ENCODE peak calls at places on chromosomes 12 and 14, in five cellular contexts. One of them, this sample, is unnamed.

GRCh38 chr14:94342334-94342934 is 19.3 kb upstream of the SERPINA6 start:
- DNase-seq in kidney: peak; percentile 90
- DNase-seq in tibial artery: peak; percentile 90
- DNase-seq in colonic mucosa: peak; percentile 94
- DNase-seq in hepatocyte: peak; percentile 92
- DNase-seq in this sample: no peak

GRCh38 chr12:74644681-74645080 is 107.0 kb downstream of the ATXN7L3B start:
- DNase-seq in kidney: no peak
- DNase-seq in tibial artery: no peak
- DNase-seq in colonic mucosa: no peak
- DNase-seq in hepatocyte: no peak
- DNase-seq in this sample: no peak

GRCh38 chr12:87332987-87333761 is 696.0 kb downstream of the C12orf50 start:
- DNase-seq in kidney: no peak
- DNase-seq in tibial artery: no peak
- DNase-seq in colonic mucosa: no peak
- DNase-seq in hepatocyte: no peak
- DNase-seq in this sample: no peak

GRCh38 chr12:11853126-11853525 is 203.7 kb downstream of the ETV6 start:
- DNase-seq in kidney: no peak
- DNase-seq in tibial artery: no peak
- DNase-seq in colonic mucosa: peak; percentile 56
- DNase-seq in hepatocyte: no peak
- DNase-seq in this sample: no peak

GRCh38 chr12:27498159-27498558 is 25.8 kb upstream of the PPFIBP1 start:
- DNase-seq in kidney: no peak
- DNase-seq in tibial artery: no peak
- DNase-seq in colonic mucosa: no peak
- DNase-seq in hepatocyte: no peak
- DNase-seq in this sample: no peak

GRCh38 chr14:68978550-68978911 is 571 bp downstream of the ACTN1 start:
- DNase-seq in kidney: peak; percentile 89
- DNase-seq in tibial artery: peak; percentile 86
- DNase-seq in colonic mucosa: peak; percentile 70
- DNase-seq in hepatocyte: peak; percentile 82
- DNase-seq in this sample: peak; percentile 80

GRCh38 chr12:107948675-107949074 is 174.2 kb downstream of the ASCL4 start:
- DNase-seq in kidney: no peak
- DNase-seq in tibial artery: no peak
- DNase-seq in colonic mucosa: no peak
- DNase-seq in hepatocyte: no peak
- DNase-seq in this sample: no peak

GRCh38 chr14:21933681-21934080 is 260.1 kb upstream of the OR4E1 start:
- DNase-seq in kidney: no peak
- DNase-seq in tibial artery: no peak
- DNase-seq in colonic mucosa: no peak
- DNase-seq in hepatocyte: peak; percentile 19
- DNase-seq in this sample: no peak

GRCh38 chr12:3487027-3487426 is 4.0 kb upstream of the PRMT8 start:
- DNase-seq in kidney: no peak
- DNase-seq in tibial artery: no peak
- DNase-seq in colonic mucosa: no peak
- DNase-seq in hepatocyte: no peak
- DNase-seq in this sample: no peak

GRCh38 chr12:51269174-51270066 is 795 bp downstream of the SMAGP start:
- DNase-seq in kidney: peak; percentile 85
- DNase-seq in tibial artery: no peak
- DNase-seq in colonic mucosa: peak; percentile 86
- DNase-seq in hepatocyte: peak; percentile 85
- DNase-seq in this sample: peak; percentile 71

GRCh38 chr12:19643635-19644034 is 204.3 kb downstream of the AEBP2 start:
- DNase-seq in kidney: no peak
- DNase-seq in tibial artery: no peak
- DNase-seq in colonic mucosa: no peak
- DNase-seq in hepatocyte: peak; percentile 64
- DNase-seq in this sample: no peak

GRCh38 chr12:29944269-29945000 is 160.7 kb upstream of the TMTC1 start:
- DNase-seq in kidney: no peak
- DNase-seq in tibial artery: no peak
- DNase-seq in colonic mucosa: no peak
- DNase-seq in hepatocyte: no peak
- DNase-seq in this sample: no peak

GRCh38 chr12:20716037-20716436 is 20.9 kb downstream of the SLCO1C1 start:
- DNase-seq in kidney: no peak
- DNase-seq in tibial artery: no peak
- DNase-seq in colonic mucosa: peak; percentile 49
- DNase-seq in hepatocyte: peak; percentile 13
- DNase-seq in this sample: no peak

GRCh38 chr14:35362911-35363374 is 41.6 kb downstream of the NFKBIA start:
- DNase-seq in kidney: peak; percentile 39
- DNase-seq in tibial artery: no peak
- DNase-seq in colonic mucosa: no peak
- DNase-seq in hepatocyte: no peak
- DNase-seq in this sample: no peak

GRCh38 chr14:60862283-60862682 is 118.6 kb downstream of the TRMT5 start:
- DNase-seq in kidney: no peak
- DNase-seq in tibial artery: peak; percentile 65
- DNase-seq in colonic mucosa: peak; percentile 78
- DNase-seq in hepatocyte: peak; percentile 57
- DNase-seq in this sample: no peak

GRCh38 chr12:92070054-92070863 is 75.4 kb downstream of the BTG1 start:
- DNase-seq in kidney: no peak
- DNase-seq in tibial artery: no peak
- DNase-seq in colonic mucosa: peak; percentile 74
- DNase-seq in hepatocyte: peak; percentile 78
- DNase-seq in this sample: no peak

GRCh38 chr12:122421815-122422737 is at the start of gene CLIP1:
- DNase-seq in kidney: peak; percentile 89
- DNase-seq in tibial artery: peak; percentile 83
- DNase-seq in colonic mucosa: peak; percentile 63
- DNase-seq in hepatocyte: peak; percentile 89
- DNase-seq in this sample: peak; percentile 80

GRCh38 chr12:115118177-115118724 is 434.3 kb upstream of the TBX3 start:
- DNase-seq in kidney: no peak
- DNase-seq in tibial artery: no peak
- DNase-seq in colonic mucosa: no peak
- DNase-seq in hepatocyte: peak; percentile 17
- DNase-seq in this sample: no peak

GRCh38 chr12:80622271-80622670 is 85.2 kb upstream of the MYF6 start:
- DNase-seq in kidney: no peak
- DNase-seq in tibial artery: no peak
- DNase-seq in colonic mucosa: no peak
- DNase-seq in hepatocyte: no peak
- DNase-seq in this sample: no peak

GRCh38 chr12:128695697-128696096 is 128.1 kb downstream of the SLC15A4 start:
- DNase-seq in kidney: no peak
- DNase-seq in tibial artery: no peak
- DNase-seq in colonic mucosa: no peak
- DNase-seq in hepatocyte: no peak
- DNase-seq in this sample: no peak

GRCh38 chr12:128690641-128691040 is 133.1 kb downstream of the SLC15A4 start:
- DNase-seq in kidney: no peak
- DNase-seq in tibial artery: no peak
- DNase-seq in colonic mucosa: no peak
- DNase-seq in hepatocyte: no peak
- DNase-seq in this sample: no peak

GRCh38 chr12:128693115-128693514 is 130.6 kb downstream of the SLC15A4 start:
- DNase-seq in kidney: no peak
- DNase-seq in tibial artery: no peak
- DNase-seq in colonic mucosa: no peak
- DNase-seq in hepatocyte: no peak
- DNase-seq in this sample: no peak

GRCh38 chr12:128694445-128694844 is 129.3 kb downstream of the SLC15A4 start:
- DNase-seq in kidney: no peak
- DNase-seq in tibial artery: no peak
- DNase-seq in colonic mucosa: no peak
- DNase-seq in hepatocyte: no peak
- DNase-seq in this sample: no peak

GRCh38 chr12:128693771-128694170 is 130.0 kb downstream of the SLC15A4 start:
- DNase-seq in kidney: no peak
- DNase-seq in tibial artery: no peak
- DNase-seq in colonic mucosa: no peak
- DNase-seq in hepatocyte: no peak
- DNase-seq in this sample: no peak
- TF ChIP-seq CTCF in kidney: no peak
- TF ChIP-seq CTCF in tibial artery: no peak
- TF ChIP-seq CTCF in colonic mucosa: no peak
- TF ChIP-seq CTCF in hepatocyte: no peak
- TF ChIP-seq CTCF in this sample: no peak

DNA sequence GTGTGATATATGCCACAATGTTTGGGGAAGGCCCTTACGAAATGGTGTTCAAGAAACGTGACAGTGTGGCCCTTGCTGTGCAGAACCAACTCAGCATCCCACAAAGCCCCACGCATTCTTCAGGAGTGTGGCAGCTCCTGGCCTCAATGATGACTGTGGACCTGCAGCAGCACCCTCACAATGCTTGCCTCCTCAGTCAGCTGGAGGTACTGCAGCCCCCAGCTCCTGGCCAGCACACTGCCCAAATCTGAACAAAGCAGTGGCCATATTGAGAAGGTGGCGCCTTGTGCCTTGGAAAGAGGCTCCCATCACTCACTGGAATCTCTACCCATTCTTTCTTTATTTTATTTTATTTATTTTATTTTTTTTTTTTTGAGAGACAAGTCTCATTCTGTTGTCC is 10.4 kb downstream of the POLE2 start:
- DNase-seq in kidney: no peak
- DNase-seq in tibial artery: no peak
- DNase-seq in colonic mucosa: no peak
- DNase-seq in hepatocyte: no peak
- DNase-seq in this sample: no peak
- TF ChIP-seq CTCF in kidney: no peak
- TF ChIP-seq CTCF in tibial artery: no peak
- TF ChIP-seq CTCF in colonic mucosa: no peak
- TF ChIP-seq CTCF in hepatocyte: no peak
- TF ChIP-seq CTCF in this sample: peak; percentile 48

DNA sequence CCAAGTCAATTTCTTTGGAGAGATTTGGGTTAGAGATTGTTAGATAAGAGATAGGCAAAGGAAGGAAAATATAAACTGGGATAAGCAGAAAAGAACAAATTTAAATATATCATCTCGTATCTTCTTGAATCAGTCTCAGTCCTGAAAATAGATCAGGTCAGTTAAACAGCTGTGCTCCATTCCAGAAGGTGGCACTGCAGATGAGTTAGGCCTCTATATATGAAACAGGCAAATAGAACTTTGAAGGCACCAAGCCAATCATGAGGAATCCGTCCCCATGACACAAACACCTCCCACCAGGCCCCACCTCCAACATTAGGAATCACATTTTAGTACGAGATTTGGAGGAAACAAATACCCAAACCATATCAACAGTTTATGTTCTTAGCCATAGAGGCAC is 605.5 kb upstream of the USP15 start:
- DNase-seq in kidney: no peak
- DNase-seq in tibial artery: no peak
- DNase-seq in colonic mucosa: no peak
- DNase-seq in hepatocyte: peak; percentile 14
- DNase-seq in this sample: no peak
- TF ChIP-seq CTCF in kidney: peak; percentile 28
- TF ChIP-seq CTCF in tibial artery: no peak
- TF ChIP-seq CTCF in colonic mucosa: no peak
- TF ChIP-seq CTCF in hepatocyte: peak; percentile 23
- TF ChIP-seq CTCF in this sample: peak; percentile 42

GRCh38 chr14:45680531-45680930 is 427.5 kb upstream of the MIS18BP1 start:
- DNase-seq in kidney: no peak
- DNase-seq in tibial artery: no peak
- DNase-seq in colonic mucosa: no peak
- DNase-seq in hepatocyte: no peak
- DNase-seq in this sample: no peak

GRCh38 chr14:45673420-45673819 is 420.4 kb upstream of the MIS18BP1 start:
- DNase-seq in kidney: no peak
- DNase-seq in tibial artery: no peak
- DNase-seq in colonic mucosa: no peak
- DNase-seq in hepatocyte: no peak
- DNase-seq in this sample: no peak

GRCh38 chr14:45679852-45680251 is 426.9 kb upstream of the MIS18BP1 start:
- DNase-seq in kidney: no peak
- DNase-seq in tibial artery: no peak
- DNase-seq in colonic mucosa: no peak
- DNase-seq in hepatocyte: no peak
- DNase-seq in this sample: no peak

DNA sequence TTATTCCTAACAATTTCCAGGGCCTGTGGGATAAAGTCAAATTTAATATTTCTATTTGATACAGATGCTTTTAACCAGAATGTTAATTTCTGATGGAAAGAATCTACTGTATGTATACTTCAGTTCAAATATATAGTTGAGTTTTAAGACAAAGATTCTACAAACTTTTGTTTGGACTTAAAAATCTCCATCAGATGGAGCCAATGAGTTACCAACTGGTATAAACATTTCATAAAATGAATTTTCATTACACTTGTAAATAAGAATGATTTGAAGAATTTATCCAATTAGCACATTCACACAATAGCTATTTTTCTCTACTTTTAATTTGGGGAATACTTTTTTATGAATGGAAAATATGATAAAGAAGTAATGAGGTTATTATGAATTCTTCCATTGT is 425.2 kb upstream of the MIS18BP1 start:
- DNase-seq in kidney: no peak
- DNase-seq in tibial artery: no peak
- DNase-seq in colonic mucosa: no peak
- DNase-seq in hepatocyte: no peak
- DNase-seq in this sample: no peak
- TF ChIP-seq CTCF in kidney: no peak
- TF ChIP-seq CTCF in tibial artery: no peak
- TF ChIP-seq CTCF in colonic mucosa: no peak
- TF ChIP-seq CTCF in hepatocyte: peak; percentile 18
- TF ChIP-seq CTCF in this sample: no peak

GRCh38 chr14:71314717-71315116 is 407.5 kb downstream of the PCNX1 start:
- DNase-seq in kidney: no peak
- DNase-seq in tibial artery: no peak
- DNase-seq in colonic mucosa: no peak
- DNase-seq in hepatocyte: no peak
- DNase-seq in this sample: no peak
- TF ChIP-seq CTCF in kidney: no peak
- TF ChIP-seq CTCF in tibial artery: no peak
- TF ChIP-seq CTCF in colonic mucosa: no peak
- TF ChIP-seq CTCF in hepatocyte: no peak
- TF ChIP-seq CTCF in this sample: no peak

DNA sequence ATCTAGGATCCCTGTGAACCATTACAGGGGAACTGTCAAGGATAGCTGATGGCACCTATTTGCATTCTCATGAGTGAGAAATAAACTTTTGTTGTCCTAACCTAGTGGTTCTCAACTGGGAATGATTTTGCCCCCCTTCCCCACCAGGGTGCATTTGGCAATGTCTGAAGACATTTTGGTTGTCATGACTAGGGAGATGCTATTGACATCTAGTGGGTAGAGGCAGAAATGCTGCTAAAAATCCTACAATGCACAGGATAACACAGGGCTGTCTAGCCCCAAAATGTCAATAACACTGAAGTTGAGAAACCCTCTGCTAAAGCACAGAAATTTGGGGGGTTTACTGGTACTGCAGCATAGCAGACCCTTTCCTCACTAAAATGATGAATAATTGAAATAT is 140.9 kb upstream of the SRRM4 start:
- DNase-seq in kidney: no peak
- DNase-seq in tibial artery: no peak
- DNase-seq in colonic mucosa: no peak
- DNase-seq in hepatocyte: no peak
- DNase-seq in this sample: no peak
- TF ChIP-seq CTCF in kidney: no peak
- TF ChIP-seq CTCF in tibial artery: no peak
- TF ChIP-seq CTCF in colonic mucosa: no peak
- TF ChIP-seq CTCF in hepatocyte: no peak
- TF ChIP-seq CTCF in this sample: peak; percentile 61

This sample was measured in type B pancreatic cell.